ENCODE peak calls at places on chromosomes 12 and 14, in seven cellular contexts. W, H, O, B, S, T and R are unnamed samples.

GRCh38 chr12:91778938-91779400 is 366.7 kb downstream of the BTG1 start:
- DNase-seq in H (peak; percentile 98), B (peak; percentile 96), O (peak; percentile 84), S (peak; percentile 98), W (peak; percentile 83), T (peak; percentile 29), R (peak; percentile 83)

GRCh38 chr12:107379852-107380567 is 286.7 kb upstream of the CRY1 start:
- DNase-seq in T (no peak), H (peak; percentile 75), W (peak; percentile 34), S (peak; percentile 39), B (peak; percentile 53), O (peak; percentile 68), R (no peak)

GRCh38 chr14:64755661-64756265 is 51.5 kb downstream of the PLEKHG3 start:
- DNase-seq in O (peak; percentile 59), H (peak; percentile 97), S (no peak), T (peak; percentile 18), B (peak; percentile 48), W (no peak), R (peak; percentile 24)

GRCh38 chr14:56787530-56787929 is 22.7 kb downstream of the OTX2 start:
- DNase-seq in T (no peak), O (no peak), W (no peak), S (no peak), H (no peak), B (peak; percentile 2), R (peak; percentile 7)

GRCh38 chr12:57176846-57177245 is 29.4 kb upstream of the LRP1-AS start:
- DNase-seq in T (no peak), W (peak; percentile 10), S (no peak), B (peak; percentile 56), H (peak; percentile 78), O (no peak), R (no peak)

GRCh38 chr12:127690161-127690560 is 576.8 kb upstream of the TMEM132C start:
- DNase-seq in W (no peak), O (no peak), T (no peak), S (no peak), H (no peak), B (peak; percentile 5), R (no peak)

GRCh38 chr12:96237465-96238077 is 43.4 kb downstream of the ELK3 start:
- DNase-seq in W (peak; percentile 97), H (peak; percentile 81), O (peak; percentile 98), B (peak; percentile 98), T (peak; percentile 82), S (no peak), R (peak; percentile 98)

GRCh38 chr12:3456809-3457208 is 34.2 kb upstream of the PRMT8 start:
- DNase-seq in T (no peak), B (no peak), W (no peak), H (no peak), S (no peak), O (no peak), R (no peak)

GRCh38 chr14:93897476-93897845 is 29.7 kb upstream of the FAM181A start:
- DNase-seq in B (no peak), H (no peak), S (no peak), O (no peak), T (no peak), W (no peak), R (no peak)

GRCh38 chr14:32073537-32074189 is 3.4 kb upstream of the ARHGAP5 start:
- DNase-seq in B (peak; percentile 87), S (peak; percentile 82), H (peak; percentile 88), O (peak; percentile 85), W (peak; percentile 91), T (no peak), R (peak; percentile 91)

GRCh38 chr12:13915096-13915495 is 66.3 kb downstream of the GRIN2B start:
- DNase-seq in T (no peak), W (no peak), H (no peak), B (no peak), O (no peak), S (no peak), R (no peak)

GRCh38 chr12:50231346-50231745 is 52.0 kb downstream of the LIMA1 start:
- DNase-seq in W (no peak), O (no peak), H (no peak), B (no peak), T (no peak), S (no peak), R (no peak)

GRCh38 chr12:6839482-6840201 is 1.1 kb upstream of the GNB3 start:
- DNase-seq in O (no peak), H (no peak), T (no peak), S (no peak), W (no peak), B (no peak), R (no peak)

GRCh38 chr12:45315462-45315861 is 99.6 kb downstream of the ANO6 start:
- DNase-seq in W (no peak), H (no peak), O (no peak), B (no peak), T (no peak), S (no peak), R (no peak)

GRCh38 chr12:41959271-41959670 is 185.4 kb downstream of the GXYLT1 start:
- DNase-seq in S (no peak), O (no peak), T (no peak), B (no peak), H (no peak), W (no peak), R (no peak)

GRCh38 chr12:122880668-122881067 is 15.3 kb downstream of the VPS37B start:
- DNase-seq in B (peak; percentile 81), W (peak; percentile 61), H (no peak), O (peak; percentile 54), T (no peak), S (no peak), R (peak; percentile 78)

GRCh38 chr14:105480165-105480564 is 5.5 kb downstream of the CRIP2 start:
- DNase-seq in H (no peak), O (no peak), W (no peak), T (no peak), B (no peak), S (no peak), R (no peak)

GRCh38 chr12:51307655-51308593 is 16.1 kb downstream of the BIN2 start:
- DNase-seq in O (peak; percentile 77), H (peak; percentile 91), W (peak; percentile 83), S (peak; percentile 35), T (no peak), B (peak; percentile 91), R (peak; percentile 62)

GRCh38 chr14:80764921-80765507 is 176.5 kb downstream of the CEP128 start:
- DNase-seq in S (no peak), T (no peak), B (no peak), O (no peak), H (no peak), W (no peak), R (no peak)

GRCh38 chr12:54649825-54650224 is 1.7 kb upstream of the DCD start:
- DNase-seq in T (no peak), W (no peak), B (no peak), S (no peak), O (no peak), H (no peak), R (no peak)

GRCh38 chr14:103624860-103625259 is 4.2 kb upstream of the KLC1 start:
- DNase-seq in S (peak; percentile 56), T (peak; percentile 86), O (peak; percentile 82), H (peak; percentile 88), B (peak; percentile 73), W (peak; percentile 53), R (peak; percentile 51)

GRCh38 chr12:52826611-52827498 is 7.3 kb downstream of the KRT79 start:
- DNase-seq in H (no peak), T (no peak), S (no peak), B (no peak), O (peak; percentile 38), W (no peak), R (peak; percentile 29)

GRCh38 chr12:78473561-78473960 is 391.0 kb upstream of the SYT1 start:
- DNase-seq in T (no peak), W (no peak), O (no peak), B (no peak), H (no peak), S (no peak), R (no peak)

GRCh38 chr12:13196302-13196921 is at the start of gene EMP1:
- DNase-seq in H (peak; percentile 100), T (peak; percentile 96), S (peak; percentile 98), B (peak; percentile 100), O (peak; percentile 100), W (peak; percentile 100), R (peak; percentile 100)

GRCh38 chr12:1720494-1720893 is 29.6 kb downstream of the ADIPOR2 start:
- DNase-seq in T (no peak), O (no peak), H (no peak), W (no peak), B (no peak), S (no peak), R (no peak)

DNA sequence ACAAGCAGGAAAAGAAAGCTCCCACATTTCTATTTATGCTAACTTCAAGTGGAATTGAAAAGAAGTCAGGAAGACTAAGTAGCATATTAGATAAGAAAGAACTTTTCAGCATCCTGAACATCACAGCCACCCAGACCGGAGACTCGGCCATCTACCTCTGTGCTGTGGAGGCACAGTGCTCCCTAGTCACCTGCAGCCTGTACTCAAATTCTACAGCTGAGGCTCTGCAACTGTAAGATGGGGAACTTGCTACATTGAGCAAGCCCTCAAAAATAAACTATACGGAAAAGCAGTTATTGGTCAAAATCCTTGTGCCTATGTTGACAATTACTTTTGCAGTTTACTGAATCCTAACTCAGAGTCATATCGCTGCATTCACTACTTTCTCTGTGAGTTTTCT is 361.9 kb downstream of the DAD1 start:
- DNase-seq in T (no peak), W (no peak), H (no peak), O (no peak), S (no peak), B (no peak), R (no peak)
- H3K4me3 ChIP-seq in T (no peak overlapping the region), W (no peak overlapping the region), H (no peak overlapping the region), O (no peak overlapping the region), S (no peak overlapping the region), B (no peak overlapping the region), R (no peak overlapping the region)

GRCh38 chr12:108691154-108691994 is 39.9 kb downstream of the CORO1C start:
- DNase-seq in W (peak; percentile 99), T (peak; percentile 98), H (peak; percentile 99), B (peak; percentile 99), O (peak; percentile 99), S (peak; percentile 86), R (peak; percentile 99)
- TF ChIP-seq CTCF in W (peak; percentile 40), T (peak; percentile 50), H (peak; percentile 36), B (peak; percentile 25), O (peak; percentile 39), S (no peak), R (peak; percentile 25)

DNA sequence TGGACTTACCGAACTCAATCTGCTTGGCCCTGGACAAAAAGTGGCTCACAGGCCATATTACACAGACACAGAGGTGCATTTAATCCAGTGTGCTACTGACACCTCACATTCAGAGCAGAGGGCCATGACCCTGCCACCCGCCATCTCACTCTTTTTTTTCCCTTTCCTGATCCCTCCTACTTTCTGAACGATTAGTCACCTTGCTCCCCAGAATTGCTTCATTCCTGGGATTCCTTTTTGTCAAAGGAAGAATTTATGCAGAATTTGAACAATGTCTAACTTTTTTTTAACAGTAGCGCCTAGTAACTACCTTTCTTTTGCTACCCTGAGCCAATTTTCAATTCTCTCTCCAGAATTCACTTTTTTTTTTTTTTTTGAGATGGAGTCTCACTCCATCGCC is 4.6 kb downstream of the PKP2 start:
- DNase-seq in S (no peak), H (peak; percentile 68), B (no peak), T (no peak), W (no peak), O (peak; percentile 4), R (peak; percentile 64)
- H3K4me3 ChIP-seq in S (peak overlapping the region; percentile 19), H (no peak overlapping the region), B (no peak overlapping the region), T (peak overlapping the region; percentile 61), W (no peak overlapping the region), O (no peak overlapping the region), R (no peak overlapping the region)

DNA sequence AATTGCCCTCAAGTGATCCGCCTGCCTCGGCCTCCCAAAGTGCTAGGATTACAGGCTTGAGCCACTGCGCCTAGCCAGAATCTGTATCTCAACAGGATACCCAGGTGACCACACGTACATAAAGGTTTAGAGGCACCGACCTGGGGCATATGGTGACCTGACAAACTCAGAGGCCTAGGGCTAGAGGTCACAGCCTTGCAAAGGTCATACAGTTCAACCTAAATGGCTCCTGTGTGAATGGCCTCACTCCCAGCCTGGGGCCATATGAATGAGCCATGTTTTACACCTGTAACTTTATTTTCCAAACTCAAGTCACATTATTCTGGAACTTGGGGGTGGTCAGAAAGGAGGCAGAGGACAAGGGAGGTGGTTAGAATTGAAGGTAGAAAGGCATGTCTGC is 10.0 kb downstream of the STXBP6 start:
- DNase-seq in B (no peak), T (no peak), H (no peak), O (no peak), W (no peak), S (no peak), R (no peak)
- TF ChIP-seq CTCF in B (no peak), T (no peak), H (no peak), O (no peak), W (no peak), S (no peak), R (no peak)